ENCODE peak calls at places on chromosomes 12 and 14, in four cellular contexts. E, G, I and J are unnamed samples. For H3K9me1, the result is how much of the 10 kb centered on the place peaks cover.

GRCh38 chr12:49032276-49032675 is 13.7 kb upstream of the PRKAG1 start:
- DNase-seq in E (no peak), I (no peak), G (no peak), J (no peak)

GRCh38 chr14:31090872-31091764 is 64.9 kb upstream of the STRN3 start:
- DNase-seq in I (no peak), G (no peak), E (peak), J (peak)

GRCh38 chr12:120783197-120783596 is 57.6 kb downstream of the ACADS start:
- DNase-seq in G (no peak), I (peak), E (peak), J (peak)

GRCh38 chr12:93177208-93178153 is 200.2 kb upstream of the NUDT4 start:
- DNase-seq in E (no peak), I (no peak), G (peak), J (peak)

GRCh38 chr14:72666610-72667009 is 227.3 kb downstream of the DPF3 start:
- DNase-seq in E (peak), G (no peak), I (peak), J (peak)

GRCh38 chr12:9084417-9084816 is 31.3 kb downstream of the A2M start:
- DNase-seq in E (no peak), I (no peak), G (no peak), J (no peak)

GRCh38 chr12:50070314-50071060 is 13.1 kb downstream of the ASIC1 start:
- DNase-seq in G (peak), I (no peak), E (peak), J (peak)

GRCh38 chr14:64184103-64184729 is 110.0 kb downstream of the ESR2 start:
- DNase-seq in E (no peak), I (no peak), G (no peak), J (no peak)

GRCh38 chr12:6277982-6278438 is 32.5 kb upstream of the PLEKHG6 start:
- DNase-seq in E (no peak), G (no peak), I (no peak), J (no peak)

GRCh38 chr12:9347328-9348127 is 139.3 kb upstream of the PZP start:
- DNase-seq in G (no peak), E (peak), I (peak), J (no peak)

GRCh38 chr12:132251310-132251709 is 78.1 kb downstream of the GALNT9 start:
- DNase-seq in I (no peak), E (no peak), G (no peak), J (no peak)

GRCh38 chr12:132837693-132838463 is 9.2 kb upstream of the GOLGA3 start:
- DNase-seq in E (no peak), I (no peak), G (no peak), J (no peak)

GRCh38 chr14:94391284-94391914 is 3.0 kb upstream of the SERPINA1 start:
- DNase-seq in E (no peak), G (no peak), I (no peak), J (no peak)

GRCh38 chr12:22275847-22276246 is 58.7 kb downstream of the ST8SIA1 start:
- DNase-seq in E (peak), I (peak), G (no peak), J (peak)

GRCh38 chr12:76329163-76329562 is 19.1 kb downstream of the BBS10 start:
- DNase-seq in I (peak), E (peak), G (peak), J (peak)

GRCh38 chr14:40271480-40271879 is 839.2 kb upstream of the FBXO33 start:
- DNase-seq in G (no peak), I (no peak), E (no peak), J (no peak)

GRCh38 chr14:99760817-99761216 is 32.4 kb upstream of the EML1 start:
- DNase-seq in I (no peak), G (no peak), E (no peak), J (no peak)

GRCh38 chr14:99759546-99759925 is 33.7 kb upstream of the EML1 start:
- DNase-seq in E (no peak), I (no peak), G (no peak), J (peak)

GRCh38 chr14:99757331-99758070 is 35.7 kb upstream of the EML1 start:
- DNase-seq in I (peak), E (peak), G (no peak), J (peak)

GRCh38 chr14:99758121-99758871 is 34.9 kb upstream of the EML1 start:
- DNase-seq in E (peak), I (no peak), G (no peak), J (peak)

GRCh38 chr14:99758915-99759545 is 34.2 kb upstream of the EML1 start:
- DNase-seq in E (no peak), I (no peak), G (no peak), J (no peak)
- H3K4me2 ChIP-seq in E (peak), I (no peak), G (no peak), J (no peak)

GRCh38 chr12:115485967-115486366 is 791.5 kb downstream of the MED13L start:
- DNase-seq in I (no peak), G (no peak), E (no peak), J (no peak)

GRCh38 chr12:115491851-115492250 is 785.6 kb downstream of the MED13L start:
- DNase-seq in G (no peak), I (no peak), E (no peak), J (no peak)

GRCh38 chr12:115485503-115485902 is 792.0 kb downstream of the MED13L start:
- DNase-seq in I (no peak), G (no peak), E (no peak), J (no peak)

GRCh38 chr12:115492553-115492952 is 784.9 kb downstream of the MED13L start:
- DNase-seq in G (no peak), I (no peak), E (no peak), J (no peak)

GRCh38 chr12:115489253-115489652 is 788.2 kb downstream of the MED13L start:
- DNase-seq in E (no peak), I (no peak), G (no peak), J (no peak)
- H3K9me1 ChIP-seq in E (under half), I (under half), G (under half), J (under half)

GRCh38 chr14:85416771-85417170 is 113.2 kb upstream of the FLRT2 start:
- DNase-seq in G (no peak), E (peak), I (peak), J (peak)
- H3K4me2 ChIP-seq in G (no peak), E (peak), I (peak), J (peak)

GRCh38 chr12:12079291-12079690 is 8.6 kb downstream of the BCL2L14 start:
- DNase-seq in E (peak), I (no peak), G (no peak), J (no peak)
- H3K9me1 ChIP-seq in E (under half), I (under half), G (under half), J (under half)